ENCODE peak calls at places on chromosomes 12 and 14, in ten cellular contexts. G, V, X, B, A, L, Q, T, Y and Z are unnamed samples.

GRCh38 chr14:91649930-91650329 is 82.0 kb downstream of the CATSPERB start:
- DNase-seq in G (no peak), V (no peak), X (peak), B (no peak), A (peak), L (peak), Q (peak), T (peak), Y (peak), Z (no peak)

GRCh38 chr12:52200783-52201519 is 9.1 kb upstream of the KRT80 start:
- DNase-seq in G (no peak), V (no peak), X (no peak), B (peak), A (no peak), L (no peak), Q (no peak), T (no peak), Y (no peak), Z (peak)

GRCh38 chr14:89255852-89256251 is 161.2 kb downstream of the FOXN3 start:
- DNase-seq in G (no peak), V (no peak), X (no peak), B (no peak), A (no peak), L (no peak), Q (no peak), T (no peak), Y (no peak), Z (no peak)

GRCh38 chr12:78683031-78683430 is 181.5 kb upstream of the SYT1 start:
- DNase-seq in G (no peak), V (no peak), X (no peak), B (no peak), A (no peak), L (no peak), Q (no peak), T (no peak), Y (no peak), Z (no peak)

GRCh38 chr14:40847496-40847895 is 759.2 kb upstream of the LRFN5 start:
- DNase-seq in G (no peak), V (no peak), X (no peak), B (no peak), A (no peak), L (no peak), Q (no peak), T (no peak), Y (no peak), Z (no peak)

GRCh38 chr12:47903151-47903611 is 1.6 kb downstream of the VDR start:
- DNase-seq in G (no peak), V (no peak), X (peak), B (no peak), A (peak), L (peak), Q (no peak), T (no peak), Y (no peak), Z (no peak)

GRCh38 chr14:100557658-100558057 is 29.6 kb downstream of the BEGAIN start:
- DNase-seq in G (no peak), V (peak), X (no peak), B (no peak), A (no peak), L (no peak), Q (no peak), T (no peak), Y (no peak), Z (peak)

GRCh38 chr12:39620664-39621658 is 1.4 kb upstream of the ABCD2 start:
- DNase-seq in G (no peak), V (no peak), X (peak), B (no peak), A (no peak), L (no peak), Q (no peak), T (no peak), Y (no peak), Z (no peak)

GRCh38 chr12:81147286-81147919 is 69.5 kb downstream of the ACSS3 start:
- DNase-seq in G (no peak), V (no peak), X (no peak), B (no peak), A (no peak), L (no peak), Q (no peak), T (no peak), Y (no peak), Z (no peak)

GRCh38 chr12:126069549-126070165 is 1004.4 kb downstream of the AACS start:
- DNase-seq in G (no peak), V (no peak), X (peak), B (peak), A (no peak), L (peak), Q (peak), T (peak), Y (peak), Z (no peak)

GRCh38 chr12:89243786-89244185 is 108.5 kb downstream of the DUSP6 start:
- DNase-seq in G (no peak), V (no peak), X (no peak), B (no peak), A (no peak), L (no peak), Q (no peak), T (no peak), Y (no peak), Z (peak)

GRCh38 chr14:102590667-102591099 is 1.8 kb upstream of the RCOR1 start:
- DNase-seq in G (no peak), V (no peak), X (peak), B (peak), A (no peak), L (peak), Q (no peak), T (no peak), Y (peak), Z (no peak)
- TF ChIP-seq CTCF in G (peak), V (peak), X (peak), B (peak), A (no peak), L (peak), Q (peak), T (peak), Y (peak), Z (peak)

DNA sequence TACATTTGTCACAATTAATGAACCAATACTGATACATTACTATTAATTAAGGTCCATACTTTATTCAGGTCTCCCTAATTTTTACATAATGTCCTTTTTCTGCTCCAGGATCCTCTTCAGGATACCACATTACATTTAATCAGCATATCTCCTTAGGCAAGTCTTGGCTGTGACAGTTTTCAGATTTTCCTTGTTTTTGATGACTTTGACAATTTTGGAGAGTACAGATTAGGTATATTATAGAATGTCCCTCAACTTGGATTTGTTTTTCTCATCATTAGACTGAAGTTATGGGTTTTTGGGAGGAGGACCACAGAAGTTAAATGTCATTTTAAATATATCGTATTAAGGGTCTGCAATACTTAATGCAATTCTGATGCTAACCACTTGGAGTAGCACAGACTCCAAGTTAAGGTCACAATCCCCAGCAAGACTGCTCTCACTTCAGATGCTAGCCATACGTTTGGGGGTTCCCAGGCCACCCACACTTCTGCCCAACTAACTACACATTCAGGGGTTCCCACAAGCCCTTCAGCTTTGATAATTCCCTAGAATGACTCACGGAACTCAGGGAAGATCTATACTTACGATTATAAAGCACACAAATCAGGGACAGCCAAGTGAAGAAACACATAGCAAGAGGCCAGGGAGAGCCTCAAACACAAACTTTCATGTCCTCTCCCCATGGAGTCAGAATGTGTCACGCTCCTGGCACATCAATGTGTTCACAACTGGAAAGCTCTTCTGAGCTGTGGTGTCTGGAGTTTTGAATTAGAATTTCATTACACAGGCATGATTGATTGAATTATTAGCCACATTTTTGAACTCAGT is 17.0 kb upstream of the NUBPL start:
- DNase-seq in G (no peak), V (no peak), X (peak), B (no peak), A (no peak), L (peak), Q (no peak), T (no peak), Y (no peak), Z (no peak)
- TF ChIP-seq CTCF in G (peak), V (no peak), X (peak), B (peak), A (no peak), L (peak), Q (peak), T (peak), Y (no peak), Z (no peak)

GRCh38 chr14:105490572-105491365 is at the start of gene TEDC1:
- DNase-seq in G (peak), V (peak), X (peak), B (peak), A (peak), L (peak), Q (peak), T (peak), Y (peak), Z (peak)
- TF ChIP-seq CTCF in G (peak), V (peak), X (peak), B (peak), A (no peak), L (peak), Q (peak), T (peak), Y (peak), Z (peak)

GRCh38 chr12:121837680-121838079 is 21.0 kb downstream of the HPD start:
- DNase-seq in G (no peak), V (no peak), X (no peak), B (no peak), A (no peak), L (no peak), Q (no peak), T (no peak), Y (no peak), Z (no peak)

GRCh38 chr12:121838096-121838495 is 20.6 kb downstream of the HPD start:
- DNase-seq in G (no peak), V (no peak), X (no peak), B (no peak), A (no peak), L (no peak), Q (no peak), T (no peak), Y (no peak), Z (no peak)

GRCh38 chr12:121839993-121840761 is 18.5 kb downstream of the HPD start:
- DNase-seq in G (no peak), V (no peak), X (no peak), B (no peak), A (no peak), L (no peak), Q (no peak), T (no peak), Y (no peak), Z (no peak)

GRCh38 chr12:121843236-121843982 is 15.2 kb downstream of the HPD start:
- DNase-seq in G (no peak), V (no peak), X (no peak), B (no peak), A (no peak), L (no peak), Q (no peak), T (no peak), Y (no peak), Z (no peak)

DNA sequence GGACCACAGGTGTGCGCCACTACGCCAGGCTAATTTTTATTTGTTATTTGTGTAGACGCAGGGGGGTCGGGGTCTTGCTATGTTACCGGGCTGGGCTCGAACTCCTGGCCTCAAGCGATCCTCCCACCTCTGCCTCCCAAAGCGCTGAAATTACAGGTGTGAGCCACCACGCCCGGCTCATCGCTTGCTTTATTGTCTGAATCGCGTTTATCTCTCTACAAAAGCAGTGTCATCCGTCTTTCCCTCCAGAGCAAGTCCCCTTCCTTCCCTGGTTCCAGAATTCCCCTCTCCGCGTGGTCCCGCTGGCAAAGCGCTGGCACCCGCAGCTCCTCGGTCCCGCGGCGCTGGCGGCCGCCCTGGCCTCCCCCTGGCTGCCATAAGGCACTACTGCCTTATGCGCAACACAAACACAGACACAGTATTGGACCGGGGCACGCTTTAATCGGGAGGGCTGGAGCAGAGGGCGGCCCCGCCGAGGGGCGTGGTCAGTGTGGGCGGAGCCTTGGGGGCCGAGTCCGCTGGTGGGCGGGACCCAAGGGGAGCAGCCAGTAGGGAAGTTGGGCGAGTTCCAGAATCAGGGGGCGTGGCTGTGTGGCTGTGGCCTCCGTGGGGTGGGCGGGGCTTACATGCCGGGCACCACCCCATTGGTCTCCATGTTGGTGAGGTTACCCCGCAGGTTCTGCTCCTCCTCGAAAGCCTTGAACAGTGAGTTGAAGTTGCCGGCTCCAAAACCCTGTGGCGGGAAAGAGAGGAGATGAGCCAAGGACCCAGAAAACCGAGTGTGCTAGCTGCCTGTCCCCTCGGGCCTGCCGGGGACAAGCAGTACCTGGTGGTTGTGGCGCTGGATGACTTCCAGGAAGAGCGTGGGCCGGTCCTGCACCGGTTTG is 19.3 kb downstream of the HPD start:
- DNase-seq in G (peak), V (peak), X (peak), B (peak), A (peak), L (peak), Q (peak), T (peak), Y (peak), Z (peak)
- TF ChIP-seq CTCF in G (peak), V (peak), X (peak), B (peak), A (no peak), L (peak), Q (peak), T (peak), Y (peak), Z (peak)

DNA sequence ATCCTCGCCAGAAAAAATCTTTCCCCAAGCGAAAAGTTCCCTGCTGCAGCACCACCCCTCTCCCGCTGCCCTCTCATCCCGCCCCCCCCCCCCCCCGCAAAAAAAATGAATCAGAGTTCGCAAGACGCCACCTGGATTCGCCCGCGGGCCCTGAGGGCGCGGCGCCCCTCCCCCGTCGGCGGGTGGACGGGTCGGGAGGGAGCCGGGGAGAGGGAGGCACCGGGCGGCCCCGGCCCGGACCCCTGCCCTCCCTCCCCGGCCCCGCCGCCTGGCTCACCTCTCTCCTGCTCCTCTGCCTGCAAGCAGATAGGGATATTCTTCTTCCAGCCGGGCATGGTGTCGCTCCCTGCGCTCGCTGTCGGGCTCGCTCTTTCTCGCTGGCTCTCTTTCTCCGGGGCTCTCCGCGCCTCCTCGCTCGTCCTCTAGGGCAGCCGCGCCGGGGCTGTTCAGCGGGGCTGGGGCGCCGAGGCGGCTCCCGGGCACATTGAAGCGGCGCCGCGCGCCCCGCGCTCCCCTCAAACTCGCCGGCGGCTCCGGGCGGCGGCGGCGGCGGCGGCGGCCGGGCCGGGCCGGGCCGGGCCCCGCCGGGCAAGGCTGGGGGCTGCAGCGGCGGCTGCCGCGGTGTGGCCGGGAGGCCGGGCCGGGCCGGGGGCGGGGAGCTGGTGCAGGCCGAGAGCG is 200.2 kb upstream of the CAND1 start:
- DNase-seq in G (peak), V (peak), X (peak), B (peak), A (no peak), L (peak), Q (peak), T (no peak), Y (peak), Z (no peak)
- TF ChIP-seq CTCF in G (no peak), V (no peak), X (no peak), B (no peak), A (no peak), L (no peak), Q (no peak), T (no peak), Y (no peak), Z (no peak)

DNA sequence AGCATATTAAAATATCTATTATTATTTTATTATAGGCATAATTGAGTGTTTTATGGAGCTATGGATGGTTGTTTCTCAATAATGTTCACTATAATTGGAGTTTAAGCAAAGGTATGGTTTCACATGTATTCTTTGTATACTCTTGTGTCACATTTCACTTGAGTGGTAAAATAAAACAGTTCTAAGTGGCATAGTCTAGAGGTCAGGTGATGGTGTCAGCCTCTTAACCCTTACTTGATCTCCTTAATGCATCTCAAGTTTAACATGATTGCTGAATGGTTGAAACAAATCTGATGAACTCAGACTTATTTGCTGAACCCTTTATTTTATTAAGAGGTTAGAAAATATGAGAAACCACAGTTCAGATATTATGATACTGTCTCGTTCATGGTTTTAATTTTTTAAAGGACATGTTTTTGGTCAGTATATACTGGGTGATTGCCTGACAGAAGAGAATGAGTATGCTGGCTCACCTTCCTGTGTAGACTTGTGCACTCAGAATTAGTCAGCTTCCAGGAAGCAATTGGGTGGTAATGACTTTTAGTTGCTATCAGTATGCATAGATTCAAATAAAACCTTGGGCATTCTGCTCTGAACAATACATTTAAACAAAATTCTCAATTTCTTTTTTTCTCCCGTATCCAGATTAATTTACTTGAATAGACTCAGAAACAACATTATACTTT is 464.6 kb downstream of the PCNX1 start:
- DNase-seq in G (no peak), V (no peak), X (peak), B (no peak), A (no peak), L (peak), Q (peak), T (no peak), Y (peak), Z (peak)
- TF ChIP-seq CTCF in G (no peak), V (no peak), X (no peak), B (no peak), A (no peak), L (no peak), Q (no peak), T (no peak), Y (no peak), Z (no peak)

DNA sequence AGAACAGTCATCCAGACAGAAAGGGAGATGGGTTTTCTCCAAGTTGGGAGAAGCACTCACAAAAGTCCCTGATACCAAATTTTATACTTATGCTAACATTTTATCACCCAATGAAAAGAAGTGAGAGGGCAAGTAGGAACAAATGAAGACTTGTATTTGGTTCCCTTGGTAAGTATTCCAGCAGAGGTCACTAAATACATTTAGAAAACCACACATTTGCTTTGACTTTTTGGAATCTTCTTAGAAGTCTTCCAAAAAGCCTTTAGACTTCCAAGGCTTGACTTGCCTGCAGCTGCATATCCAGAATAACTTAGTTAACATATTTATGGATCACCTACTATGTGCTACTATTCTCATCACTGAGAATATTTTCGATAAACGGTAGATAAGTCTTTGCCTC is 3.1 kb upstream of the GYS2 start:
- DNase-seq in G (no peak), V (no peak), X (peak), B (no peak), A (no peak), L (peak), Q (peak), T (peak), Y (no peak), Z (no peak)
- TF ChIP-seq CTCF in G (peak), V (peak), X (peak), B (no peak), A (no peak), L (peak), Q (peak), T (peak), Y (no peak), Z (peak)

GRCh38 chr14:69539631-69540410 is 34.9 kb downstream of the CCDC177 start:
- DNase-seq in G (no peak), V (no peak), X (peak), B (no peak), A (peak), L (peak), Q (no peak), T (no peak), Y (no peak), Z (peak)
- TF ChIP-seq CTCF in G (no peak), V (no peak), X (no peak), B (no peak), A (no peak), L (no peak), Q (no peak), T (no peak), Y (no peak), Z (no peak)

DNA sequence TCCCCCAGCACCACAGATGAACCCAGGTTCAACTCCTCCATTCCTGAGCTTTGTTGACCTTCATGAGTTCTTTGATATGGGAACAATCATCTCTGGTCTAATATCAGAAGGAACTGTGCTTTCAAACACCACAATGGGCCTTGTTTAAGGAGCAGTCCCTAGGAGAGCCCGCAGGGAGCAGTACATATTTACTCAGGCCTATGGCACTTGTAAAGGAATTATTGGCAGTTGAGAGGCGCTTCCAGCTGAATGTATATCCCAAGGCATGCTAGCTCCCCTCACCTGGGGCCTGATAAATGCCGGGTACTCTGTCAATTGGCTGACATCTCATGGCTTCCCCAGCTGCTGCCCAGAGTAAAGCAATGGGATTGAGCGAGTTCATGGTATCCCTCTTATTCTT is 76.2 kb downstream of the ZFP36L1 start:
- DNase-seq in G (no peak), V (no peak), X (no peak), B (no peak), A (no peak), L (no peak), Q (no peak), T (no peak), Y (no peak), Z (no peak)
- TF ChIP-seq CTCF in G (peak), V (no peak), X (peak), B (no peak), A (no peak), L (no peak), Q (no peak), T (no peak), Y (no peak), Z (no peak)